ENCODE peak calls at places on chromosomes 6 and 20, in seven cellular contexts. S is WTC11; Z is astrocyte of the cerebellum; K is substantia nigra; P is AML-193; O is effector CD4-positive, alpha-beta T cell; X is WERI-Rb-1. M is an unnamed sample.

GRCh38 chr6:119430820-119431219 is 81.3 kb upstream of the MAN1A1 start:
- DNase-seq in S (no peak), Z (no peak), K (no peak), P (no peak), O (no peak), X (no peak), M (no peak)

GRCh38 chr6:40077315-40077714 is 143.1 kb upstream of the MOCS1 start:
- DNase-seq in S (no peak), Z (no peak), K (no peak), P (no peak), O (no peak), X (no peak), M (no peak)

GRCh38 chr20:15637971-15638754 is 935.1 kb downstream of the KIF16B start:
- DNase-seq in S (peak; percentile 17), Z (no peak), K (no peak), P (no peak), O (no peak), X (no peak), M (no peak)

GRCh38 chr6:108800510-108800909 is 47.7 kb upstream of the ARMC2 start:
- DNase-seq in S (no peak), Z (peak; percentile 6), K (peak; percentile 60), P (no peak), O (no peak), X (no peak), M (no peak)

GRCh38 chr6:20876016-20876415 is 341.8 kb downstream of the CDKAL1 start:
- DNase-seq in S (no peak), Z (peak; percentile 68), K (no peak), P (no peak), O (no peak), X (no peak), M (no peak)

GRCh38 chr6:161481786-161482516 is 208.1 kb upstream of the AGPAT4 start:
- DNase-seq in S (no peak), Z (peak; percentile 36), K (no peak), P (no peak), O (no peak), X (no peak), M (no peak)

GRCh38 chr6:32963870-32964269 is 4.5 kb upstream of the BRD2 start:
- DNase-seq in S (no peak), Z (no peak), K (no peak), P (no peak), O (no peak), X (no peak), M (no peak)

GRCh38 chr6:125798734-125799510 is 8.2 kb downstream of the NCOA7 start:
- DNase-seq in S (no peak), Z (no peak), K (no peak), P (peak; percentile 71), O (no peak), X (no peak), M (no peak)

GRCh38 chr6:167546611-167547327 is 221.9 kb downstream of the TTLL2 start:
- DNase-seq in S (no peak), Z (no peak), K (no peak), P (no peak), O (no peak), X (no peak), M (no peak)

GRCh38 chr6:125363010-125363359 is 61.2 kb upstream of the HDDC2 start:
- DNase-seq in S (no peak), Z (peak; percentile 13), K (no peak), P (no peak), O (no peak), X (no peak), M (no peak)

GRCh38 chr6:79750806-79751205 is 119.7 kb downstream of the SH3BGRL2 start:
- DNase-seq in S (peak; percentile 12), Z (peak; percentile 55), K (no peak), P (no peak), O (no peak), X (no peak), M (no peak)

GRCh38 chr6:139472341-139473038 is 98.0 kb upstream of the CITED2 start:
- DNase-seq in S (no peak), Z (no peak), K (no peak), P (no peak), O (no peak), X (no peak), M (no peak)

GRCh38 chr6:81075974-81076373 is 676.5 kb downstream of the TENT5A start:
- DNase-seq in S (peak; percentile 29), Z (peak; percentile 8), K (no peak), P (no peak), O (no peak), X (peak; percentile 9), M (no peak)

GRCh38 chr6:3885262-3886036 is 36.3 kb downstream of the FAM50B start:
- DNase-seq in S (no peak), Z (no peak), K (no peak), P (no peak), O (no peak), X (peak; percentile 80), M (no peak)

GRCh38 chr20:32641464-32641863 is 32.3 kb downstream of the C20orf203 start:
- DNase-seq in S (no peak), Z (no peak), K (no peak), P (no peak), O (no peak), X (no peak), M (no peak)

GRCh38 chr6:42498473-42499128 is 46.9 kb upstream of the TRERF1 start:
- DNase-seq in S (peak; percentile 24), Z (no peak), K (no peak), P (no peak), O (no peak), X (peak; percentile 26), M (no peak)

GRCh38 chr6:150445486-150445885 is 76.7 kb downstream of the IYD start:
- DNase-seq in S (no peak), Z (no peak), K (no peak), P (no peak), O (no peak), X (no peak), M (no peak)

GRCh38 chr20:15328084-15328483 is 990.7 kb upstream of the FLRT3 start:
- DNase-seq in S (no peak), Z (no peak), K (no peak), P (no peak), O (no peak), X (no peak), M (no peak)

GRCh38 chr20:4502756-4503155 is 219.0 kb upstream of the PRND start:
- DNase-seq in S (no peak), Z (no peak), K (no peak), P (no peak), O (no peak), X (no peak), M (no peak)

GRCh38 chr6:48111143-48111506 is at the start of gene PTCHD4:
- DNase-seq in S (peak; percentile 21), Z (peak; percentile 59), K (no peak), P (no peak), O (no peak), X (peak; percentile 89), M (no peak)

GRCh38 chr6:39029156-39030011 is 19.2 kb upstream of the GLP1R start:
- DNase-seq in S (peak; percentile 80), Z (no peak), K (no peak), P (peak; percentile 40), O (peak; percentile 16), X (peak; percentile 76), M (no peak)

GRCh38 chr20:10565922-10566897 is 107.6 kb downstream of the JAG1 start:
- DNase-seq in S (no peak), Z (no peak), K (no peak), P (no peak), O (no peak), X (no peak), M (no peak)

GRCh38 chr6:39294133-39294532 is 20.1 kb downstream of the KCNK17 start:
- DNase-seq in S (no peak), Z (no peak), K (no peak), P (no peak), O (no peak), X (no peak), M (no peak)

GRCh38 chr6:27494987-27495385 is 22.1 kb upstream of the ZNF184 start:
- DNase-seq in S (no peak), Z (no peak), K (no peak), P (no peak), O (no peak), X (no peak), M (no peak)

GRCh38 chr6:35238843-35239289 is 20.7 kb upstream of the ZNF76 start:
- DNase-seq in S (peak; percentile 67), Z (no peak), K (no peak), P (no peak), O (no peak), X (no peak), M (no peak)

GRCh38 chr20:61442075-61442670 is 190.1 kb downstream of the CDH4 start:
- DNase-seq in S (no peak), Z (no peak), K (no peak), P (no peak), O (no peak), X (no peak), M (no peak)

GRCh38 chr6:76831299-76831698 is 632.0 kb downstream of the HTR1B start:
- DNase-seq in S (no peak), Z (no peak), K (no peak), P (no peak), O (no peak), X (no peak), M (no peak)

GRCh38 chr20:49424536-49424935 is 57.9 kb downstream of the KCNB1 start:
- DNase-seq in S (peak; percentile 25), Z (no peak), K (peak; percentile 26), P (no peak), O (no peak), X (no peak), M (no peak)

GRCh38 chr20:23214903-23215302 is 128.8 kb upstream of the CD93 start:
- DNase-seq in S (no peak), Z (no peak), K (no peak), P (no peak), O (no peak), X (no peak), M (no peak)

GRCh38 chr6:39339557-39340555 is 17.4 kb upstream of the KCNK16 start:
- DNase-seq in S (no peak), Z (no peak), K (peak; percentile 8), P (no peak), O (no peak), X (peak; percentile 70), M (peak; percentile 27)

GRCh38 chr20:1721687-1722512 is 64.3 kb upstream of the SIRPG start:
- DNase-seq in S (peak; percentile 67), Z (no peak), K (no peak), P (no peak), O (no peak), X (no peak), M (no peak)

GRCh38 chr20:21102691-21103311 is 3.4 kb downstream of the LINC00237 start:
- DNase-seq in S (peak; percentile 72), Z (no peak), K (peak; percentile 44), P (no peak), O (no peak), X (no peak), M (no peak)

GRCh38 chr20:40251284-40251932 is 437.6 kb downstream of the MAFB start:
- DNase-seq in S (peak; percentile 71), Z (no peak), K (no peak), P (peak; percentile 13), O (no peak), X (peak; percentile 61), M (no peak)

GRCh38 chr6:27591660-27592059 is 118.8 kb upstream of the ZNF184 start:
- DNase-seq in S (no peak), Z (no peak), K (no peak), P (no peak), O (no peak), X (no peak), M (peak; percentile 29)

GRCh38 chr6:21000391-21000801 is 466.1 kb downstream of the CDKAL1 start:
- DNase-seq in S (no peak), Z (no peak), K (no peak), P (no peak), O (no peak), X (no peak), M (no peak)

GRCh38 chr20:37393863-37394542 is 48.1 kb downstream of the SRC start:
- DNase-seq in S (peak; percentile 12), Z (no peak), K (no peak), P (no peak), O (no peak), X (peak; percentile 77), M (no peak)

M was measured in KG1.